ENCODE peak calls at places on chromosomes 5 and 9, in eight cellular contexts. N, A, B, J, R, P, H and Y are unnamed samples.

GRCh38 chr9:12775373-12775962 is 648 bp downstream of the LURAP1L start:
- DNase-seq in R (no peak), J (peak; percentile 27), B (no peak), N (no peak), A (no peak), H (peak; percentile 26), P (no peak), Y (peak; percentile 42)

GRCh38 chr5:154811653-154812465 is 38.5 kb downstream of the FAXDC2 start:
- DNase-seq in P (peak; percentile 57), N (peak; percentile 80), A (peak; percentile 74), R (peak; percentile 31), J (peak; percentile 60), H (peak; percentile 62), B (no peak), Y (peak; percentile 66)

GRCh38 chr5:122458278-122458872 is 146.3 kb downstream of the SNCAIP start:
- DNase-seq in J (no peak), N (no peak), R (no peak), H (no peak), A (peak; percentile 30), P (no peak), B (no peak), Y (no peak)

GRCh38 chr5:81417052-81417451 is 23.1 kb upstream of the ACOT12 start:
- DNase-seq in B (no peak), N (no peak), H (no peak), P (no peak), A (no peak), R (peak; percentile 64), J (no peak), Y (no peak)

GRCh38 chr9:4796988-4797956 is 4.5 kb downstream of the RCL1 start:
- DNase-seq in P (no peak), N (no peak), J (no peak), R (peak; percentile 6), A (peak; percentile 53), H (no peak), B (no peak), Y (no peak)

GRCh38 chr9:117343416-117343815 is 71.4 kb downstream of the ASTN2 start:
- DNase-seq in R (peak; percentile 20), J (no peak), N (no peak), B (no peak), H (no peak), A (no peak), P (no peak), Y (no peak)

GRCh38 chr5:133285583-133286021 is 233.8 kb downstream of the HSPA4 start:
- DNase-seq in B (peak; percentile 78), N (peak; percentile 96), R (peak; percentile 55), J (peak; percentile 67), A (peak; percentile 53), H (no peak), P (no peak), Y (no peak)

GRCh38 chr5:144582046-144582445 is 411.4 kb downstream of the KCTD16 start:
- DNase-seq in P (no peak), N (no peak), J (no peak), H (no peak), B (no peak), A (no peak), R (no peak), Y (no peak)

GRCh38 chr9:21758540-21758939 is 43.9 kb upstream of the MTAP start:
- DNase-seq in P (no peak), R (no peak), A (no peak), J (no peak), H (no peak), B (no peak), N (no peak), Y (no peak)

GRCh38 chr5:87850843-87851242 is 417.8 kb downstream of the TMEM161B start:
- DNase-seq in H (no peak), B (no peak), J (no peak), R (peak; percentile 48), A (no peak), N (no peak), P (no peak), Y (no peak)

GRCh38 chr5:72543811-72544210 is 36.6 kb upstream of the ZNF366 start:
- DNase-seq in A (no peak), R (no peak), J (no peak), H (no peak), B (no peak), N (no peak), P (no peak), Y (no peak)

GRCh38 chr9:132075853-132076252 is 3.8 kb downstream of the MED27 start:
- DNase-seq in P (no peak), J (no peak), N (no peak), A (no peak), H (no peak), B (no peak), R (no peak), Y (no peak)

GRCh38 chr9:132079391-132080071 is at the start of gene MED27:
- DNase-seq in N (peak; percentile 95), H (peak; percentile 90), B (peak; percentile 94), A (peak; percentile 87), J (peak; percentile 91), R (peak; percentile 86), P (peak; percentile 94), Y (peak; percentile 97)

GRCh38 chr9:132082188-132082587 is 2.5 kb upstream of the MED27 start:
- DNase-seq in N (no peak), P (no peak), B (no peak), J (no peak), H (no peak), A (peak; percentile 37), R (no peak), Y (no peak)

GRCh38 chr9:132077881-132078280 is 1.8 kb downstream of the MED27 start:
- DNase-seq in N (no peak), J (no peak), R (no peak), A (no peak), P (no peak), B (no peak), H (no peak), Y (no peak)

GRCh38 chr9:132078369-132079356 is 1.0 kb downstream of the MED27 start:
- DNase-seq in A (no peak), H (peak; percentile 31), R (peak; percentile 76), J (no peak), B (no peak), P (peak; percentile 19), N (peak; percentile 60), Y (no peak)
- H3K27ac ChIP-seq in A (peak overlapping the region; percentile 77), H (peak overlapping the region; percentile 80), R (peak overlapping the region; percentile 85), J (peak overlapping the region; percentile 81), B (peak overlapping the region; percentile 67), P (peak overlapping the region; percentile 77), N (peak overlapping the region; percentile 80), Y (peak overlapping the region; percentile 72)

GRCh38 chr9:16138561-16138960 is 585.7 kb downstream of the CCDC171 start:
- DNase-seq in J (no peak), P (no peak), R (peak; percentile 89), A (no peak), H (no peak), N (no peak), B (no peak), Y (no peak)

GRCh38 chr9:16136961-16137360 is 584.1 kb downstream of the CCDC171 start:
- DNase-seq in A (peak; percentile 50), J (peak; percentile 20), N (peak; percentile 80), P (no peak), H (peak; percentile 54), R (peak; percentile 97), B (no peak), Y (no peak)

GRCh38 chr9:16138961-16139441 is 586.2 kb downstream of the CCDC171 start:
- DNase-seq in R (peak; percentile 98), A (peak; percentile 39), P (no peak), H (peak; percentile 63), J (peak; percentile 33), B (no peak), N (peak; percentile 75), Y (no peak)

GRCh38 chr9:16143310-16143709 is 590.5 kb downstream of the CCDC171 start:
- DNase-seq in R (peak; percentile 69), H (no peak), A (no peak), P (no peak), N (no peak), B (no peak), J (no peak), Y (no peak)

GRCh38 chr9:16139781-16140180 is 586.9 kb downstream of the CCDC171 start:
- DNase-seq in A (no peak), P (no peak), B (no peak), H (no peak), J (peak; percentile 23), N (peak; percentile 56), R (no peak), Y (no peak)
- H3K4me1 ChIP-seq in A (peaks cover 15% of the 10 kb centered on the region), P (no peaks in the 10 kb centered on the region), B (no peaks in the 10 kb centered on the region), H (no peaks in the 10 kb centered on the region), J (no peaks in the 10 kb centered on the region), N (no peaks in the 10 kb centered on the region), R (peaks cover 69% of the 10 kb centered on the region), Y (no peaks in the 10 kb centered on the region)

GRCh38 chr9:80158150-80158549 is 586.4 kb downstream of the TLE4 start:
- DNase-seq in H (no peak), P (no peak), A (no peak), N (no peak), R (no peak), J (no peak), B (no peak), Y (no peak)

GRCh38 chr9:80156262-80156661 is 584.5 kb downstream of the TLE4 start:
- DNase-seq in R (no peak), P (no peak), N (no peak), A (no peak), B (no peak), H (no peak), J (no peak), Y (no peak)

GRCh38 chr9:80156725-80157124 is 585.0 kb downstream of the TLE4 start:
- DNase-seq in A (no peak), P (no peak), N (no peak), H (no peak), B (no peak), J (no peak), R (peak; percentile 9), Y (no peak)

GRCh38 chr9:80157561-80157983 is 585.8 kb downstream of the TLE4 start:
- DNase-seq in A (no peak), N (no peak), B (no peak), R (peak; percentile 82), H (no peak), J (no peak), P (no peak), Y (no peak)

DNA sequence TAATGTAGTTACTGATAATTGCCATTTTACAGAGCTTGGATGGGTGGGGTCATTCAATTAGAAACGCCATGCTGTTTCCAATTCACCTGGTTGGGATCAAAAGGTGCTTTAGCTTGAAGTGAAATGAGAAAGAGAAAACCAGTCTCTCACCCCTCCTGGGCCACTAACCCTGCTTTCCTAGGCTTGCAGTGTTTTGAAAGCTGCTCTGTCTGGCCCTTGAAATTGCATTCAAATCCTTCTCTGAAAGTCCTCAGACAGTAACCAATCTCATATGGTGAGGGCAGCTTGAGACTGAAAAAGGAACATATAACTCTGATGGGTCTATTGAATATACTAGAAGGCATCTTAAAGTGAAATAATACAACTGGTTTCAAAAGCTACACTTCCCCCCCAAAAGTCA is 585.4 kb downstream of the TLE4 start:
- DNase-seq in H (no peak), P (no peak), B (no peak), R (no peak), N (no peak), J (no peak), A (no peak), Y (no peak)
- H3K4me3 ChIP-seq in H (no peak overlapping the region), P (no peak overlapping the region), B (no peak overlapping the region), R (no peak overlapping the region), N (no peak overlapping the region), J (no peak overlapping the region), A (no peak overlapping the region), Y (no peak overlapping the region)

DNA sequence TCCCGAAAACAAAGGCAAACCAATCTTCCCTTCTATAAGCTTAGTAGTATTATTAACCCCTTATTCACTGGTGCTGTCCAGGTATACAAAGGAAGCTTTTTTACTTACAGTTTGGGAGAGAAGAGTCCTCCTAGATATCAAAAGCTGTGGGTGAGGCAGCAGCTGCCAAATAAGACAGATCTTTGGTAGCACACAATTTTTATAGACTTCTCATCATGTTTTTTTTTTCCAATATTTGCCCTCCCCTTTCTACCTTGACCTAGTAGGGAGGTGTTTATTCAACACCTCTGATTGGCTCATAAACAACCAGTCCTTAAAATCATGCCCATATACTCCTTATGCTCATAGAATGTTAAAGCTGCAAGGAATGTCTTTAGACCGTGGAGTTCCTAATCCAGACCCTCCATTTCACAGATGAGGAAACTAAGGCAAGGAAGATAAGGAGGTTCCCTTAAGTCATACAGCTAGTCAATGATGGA is at the start of gene ALDOB:
- DNase-seq in B (no peak), N (no peak), H (no peak), P (no peak), A (no peak), J (no peak), R (no peak), Y (no peak)
- H3K27ac ChIP-seq in B (no peak within 1 kb of the TSS), N (no peak within 1 kb of the TSS), H (no peak within 1 kb of the TSS), P (no peak within 1 kb of the TSS), A (no peak within 1 kb of the TSS), J (no peak within 1 kb of the TSS), R (no peak within 1 kb of the TSS), Y (no peak within 1 kb of the TSS)